ENCODE peak calls at places on chromosomes 5 and 9, in four cellular contexts. One of them, this sample, is unnamed.

GRCh38 chr9:38339087-38339486 is 53.4 kb upstream of the ALDH1B1 start:
- DNase-seq in testis: no peak
- DNase-seq in lower leg skin: no peak
- DNase-seq in transverse colon: no peak
- DNase-seq in this sample: no peak

GRCh38 chr9:133558191-133559126 is 24.0 kb downstream of the ADAMTSL2 start:
- DNase-seq in lower leg skin: no peak
- DNase-seq in transverse colon: no peak
- DNase-seq in testis: no peak
- DNase-seq in this sample: no peak

GRCh38 chr9:16542290-16542689 is 328.2 kb downstream of the BNC2 start:
- DNase-seq in transverse colon: no peak
- DNase-seq in testis: no peak
- DNase-seq in lower leg skin: no peak
- DNase-seq in this sample: no peak

GRCh38 chr9:117224676-117225075 is 190.2 kb downstream of the ASTN2 start:
- DNase-seq in transverse colon: no peak
- DNase-seq in testis: no peak
- DNase-seq in lower leg skin: no peak
- DNase-seq in this sample: no peak

GRCh38 chr9:80664327-80665210 is 1024.8 kb downstream of the TLE1 start:
- DNase-seq in lower leg skin: no peak
- DNase-seq in transverse colon: no peak
- DNase-seq in testis: no peak
- DNase-seq in this sample: no peak

GRCh38 chr9:98995971-98996504 is 52.3 kb downstream of the COL15A1 start:
- DNase-seq in transverse colon: no peak
- DNase-seq in testis: peak
- DNase-seq in lower leg skin: no peak
- DNase-seq in this sample: no peak

GRCh38 chr9:130445268-130445983 is 665 bp downstream of the ASS1 start:
- DNase-seq in lower leg skin: no peak
- DNase-seq in testis: no peak
- DNase-seq in transverse colon: peak
- DNase-seq in this sample: no peak

GRCh38 chr5:172482156-172483020 is 28.1 kb upstream of the SH3PXD2B start:
- DNase-seq in transverse colon: no peak
- DNase-seq in testis: no peak
- DNase-seq in lower leg skin: no peak
- DNase-seq in this sample: no peak

GRCh38 chr5:35862126-35862525 is 5.4 kb downstream of the IL7R start:
- DNase-seq in lower leg skin: no peak
- DNase-seq in transverse colon: no peak
- DNase-seq in testis: no peak
- DNase-seq in this sample: no peak

GRCh38 chr9:93908591-93909241 is 46.4 kb downstream of the BARX1 start:
- DNase-seq in transverse colon: no peak
- DNase-seq in lower leg skin: no peak
- DNase-seq in testis: no peak
- DNase-seq in this sample: no peak

GRCh38 chr5:72494700-72495124 is 12.5 kb downstream of the ZNF366 start:
- DNase-seq in transverse colon: no peak
- DNase-seq in testis: no peak
- DNase-seq in lower leg skin: no peak
- DNase-seq in this sample: no peak

GRCh38 chr9:105880517-105880916 is 186.2 kb downstream of the TMEM38B start:
- DNase-seq in transverse colon: no peak
- DNase-seq in testis: no peak
- DNase-seq in lower leg skin: no peak
- DNase-seq in this sample: no peak

GRCh38 chr5:38468978-38469706 is 87.3 kb downstream of the LIFR start:
- DNase-seq in lower leg skin: peak
- DNase-seq in testis: peak
- DNase-seq in transverse colon: no peak
- DNase-seq in this sample: no peak

GRCh38 chr9:72807765-72808445 is 144.9 kb downstream of the ALDH1A1 start:
- DNase-seq in testis: peak
- DNase-seq in transverse colon: no peak
- DNase-seq in lower leg skin: no peak
- DNase-seq in this sample: no peak

GRCh38 chr5:39547548-39548154 is 122.9 kb upstream of the DAB2 start:
- DNase-seq in lower leg skin: no peak
- DNase-seq in transverse colon: peak
- DNase-seq in testis: peak
- DNase-seq in this sample: no peak

GRCh38 chr5:138515571-138516275 is 27.3 kb downstream of the ETF1 start:
- DNase-seq in transverse colon: no peak
- DNase-seq in lower leg skin: no peak
- DNase-seq in testis: no peak
- DNase-seq in this sample: no peak

GRCh38 chr5:55665065-55665464 is 47.1 kb downstream of the SLC38A9 start:
- DNase-seq in transverse colon: no peak
- DNase-seq in testis: no peak
- DNase-seq in lower leg skin: no peak
- DNase-seq in this sample: no peak

GRCh38 chr5:178489281-178489976 is 100.8 kb downstream of the COL23A1 start:
- DNase-seq in lower leg skin: no peak
- DNase-seq in testis: no peak
- DNase-seq in transverse colon: no peak
- DNase-seq in this sample: no peak

GRCh38 chr9:83940590-83941303 is 19.5 kb upstream of the KIF27 start:
- DNase-seq in testis: no peak
- DNase-seq in transverse colon: no peak
- DNase-seq in lower leg skin: no peak
- DNase-seq in this sample: no peak

GRCh38 chr5:105899726-105900125 is 1771.0 kb downstream of the EFNA5 start:
- DNase-seq in lower leg skin: no peak
- DNase-seq in transverse colon: no peak
- DNase-seq in testis: no peak
- DNase-seq in this sample: no peak

GRCh38 chr5:134240421-134240962 is 14.6 kb upstream of the PPP2CA start:
- DNase-seq in lower leg skin: no peak
- DNase-seq in transverse colon: no peak
- DNase-seq in testis: peak
- DNase-seq in this sample: no peak

GRCh38 chr9:36892279-36892678 is 141.8 kb downstream of the PAX5 start:
- DNase-seq in lower leg skin: no peak
- DNase-seq in testis: no peak
- DNase-seq in transverse colon: no peak
- DNase-seq in this sample: no peak

GRCh38 chr9:78786794-78787193 is 489.9 kb downstream of the PSAT1 start:
- DNase-seq in testis: no peak
- DNase-seq in transverse colon: no peak
- DNase-seq in lower leg skin: no peak
- DNase-seq in this sample: no peak

GRCh38 chr9:14993061-14993800 is 83.0 kb upstream of the FREM1 start:
- DNase-seq in testis: peak
- DNase-seq in transverse colon: peak
- DNase-seq in lower leg skin: peak
- DNase-seq in this sample: no peak

GRCh38 chr5:158928405-158928804 is 171.3 kb downstream of the EBF1 start:
- DNase-seq in lower leg skin: no peak
- DNase-seq in transverse colon: no peak
- DNase-seq in testis: no peak
- DNase-seq in this sample: no peak

GRCh38 chr9:110971705-110972104 is 66.6 kb downstream of the LPAR1 start:
- DNase-seq in transverse colon: no peak
- DNase-seq in lower leg skin: no peak
- DNase-seq in testis: no peak
- DNase-seq in this sample: no peak

GRCh38 chr9:70553718-70554673 is 139.5 kb upstream of the KLF9 start:
- DNase-seq in lower leg skin: no peak
- DNase-seq in transverse colon: no peak
- DNase-seq in testis: no peak
- DNase-seq in this sample: no peak

GRCh38 chr5:177378884-177379883 is 5.0 kb upstream of the SLC34A1 start:
- DNase-seq in lower leg skin: no peak
- DNase-seq in testis: no peak
- DNase-seq in transverse colon: no peak
- DNase-seq in this sample: no peak

GRCh38 chr5:76617675-76618074 is 5.5 kb downstream of the F2RL2 start:
- DNase-seq in transverse colon: no peak
- DNase-seq in testis: no peak
- DNase-seq in lower leg skin: no peak
- DNase-seq in this sample: no peak

GRCh38 chr5:181204561-181205401 is at the start of gene TRIM7:
- DNase-seq in testis: no peak
- DNase-seq in lower leg skin: peak
- DNase-seq in transverse colon: peak
- DNase-seq in this sample: no peak

GRCh38 chr9:97638666-97639065 is 5.0 kb downstream of the NCBP1 start:
- DNase-seq in lower leg skin: no peak
- DNase-seq in testis: no peak
- DNase-seq in transverse colon: no peak
- DNase-seq in this sample: no peak

GRCh38 chr5:14325369-14325768 is 182.2 kb downstream of the TRIO start:
- DNase-seq in lower leg skin: peak
- DNase-seq in testis: no peak
- DNase-seq in transverse colon: no peak
- DNase-seq in this sample: no peak

GRCh38 chr5:124394700-124395099 is 351.7 kb downstream of the ZNF608 start:
- DNase-seq in transverse colon: no peak
- DNase-seq in lower leg skin: no peak
- DNase-seq in testis: no peak
- DNase-seq in this sample: no peak

GRCh38 chr9:35732185-35733108 is at the start of the genes CREB3 and TLN1:
- DNase-seq in transverse colon: peak
- DNase-seq in testis: peak
- DNase-seq in lower leg skin: peak
- DNase-seq in this sample: peak

GRCh38 chr9:35729700-35730485 is 2.1 kb downstream of the TLN1 start:
- DNase-seq in transverse colon: peak
- DNase-seq in testis: peak
- DNase-seq in lower leg skin: no peak
- DNase-seq in this sample: no peak

GRCh38 chr9:35730486-35730854 is 1.5 kb downstream of the TLN1 start:
- DNase-seq in testis: no peak
- DNase-seq in transverse colon: no peak
- DNase-seq in lower leg skin: no peak
- DNase-seq in this sample: no peak

GRCh38 chr9:35733109-35733541 is 659 bp downstream of the CREB3 start:
- DNase-seq in lower leg skin: no peak
- DNase-seq in transverse colon: peak
- DNase-seq in testis: peak
- DNase-seq in this sample: no peak

GRCh38 chr9:35731415-35732184 is 395 bp downstream of the TLN1 start:
- DNase-seq in lower leg skin: peak
- DNase-seq in transverse colon: no peak
- DNase-seq in testis: no peak
- DNase-seq in this sample: no peak
- TF ChIP-seq POLR2A in lower leg skin: no peak
- TF ChIP-seq POLR2A in transverse colon: peak
- TF ChIP-seq POLR2A in testis: no peak
- TF ChIP-seq POLR2A in this sample: no peak

GRCh38 chr9:134606951-134607733 is 34.5 kb upstream of the COL5A1 start:
- DNase-seq in testis: peak
- DNase-seq in transverse colon: no peak
- DNase-seq in lower leg skin: peak
- DNase-seq in this sample: no peak

GRCh38 chr9:134611046-134611445 is 30.6 kb upstream of the COL5A1 start:
- DNase-seq in lower leg skin: no peak
- DNase-seq in testis: no peak
- DNase-seq in transverse colon: no peak
- DNase-seq in this sample: no peak

GRCh38 chr9:134605351-134605968 is 36.1 kb upstream of the COL5A1 start:
- DNase-seq in testis: peak
- DNase-seq in lower leg skin: no peak
- DNase-seq in transverse colon: no peak
- DNase-seq in this sample: peak

GRCh38 chr9:134605969-134606363 is 35.6 kb upstream of the COL5A1 start:
- DNase-seq in transverse colon: no peak
- DNase-seq in lower leg skin: no peak
- DNase-seq in testis: no peak
- DNase-seq in this sample: no peak

DNA sequence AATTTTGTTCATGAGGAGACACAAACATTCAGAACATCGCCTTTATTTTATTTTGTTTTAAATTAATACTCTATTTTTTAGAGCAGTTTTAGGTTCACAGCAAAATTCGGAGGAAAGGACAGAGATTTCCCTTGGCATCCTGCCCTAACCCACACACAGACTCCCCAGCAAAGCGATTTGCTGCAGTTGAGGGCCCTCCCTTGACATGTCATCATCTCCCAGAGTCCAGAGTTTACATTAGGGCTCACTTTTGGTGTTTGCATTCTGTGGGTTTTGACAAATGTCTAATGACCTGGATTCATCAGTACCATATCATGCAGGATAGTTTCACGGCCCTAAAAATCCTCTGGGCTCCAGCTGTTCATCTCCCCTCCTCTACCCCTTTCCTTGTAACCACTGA is 33.6 kb upstream of the COL5A1 start:
- DNase-seq in lower leg skin: no peak
- DNase-seq in transverse colon: no peak
- DNase-seq in testis: no peak
- DNase-seq in this sample: no peak
- TF ChIP-seq POLR2A in lower leg skin: no peak
- TF ChIP-seq POLR2A in transverse colon: no peak
- TF ChIP-seq POLR2A in testis: no peak
- TF ChIP-seq POLR2A in this sample: no peak

GRCh38 chr9:95157491-95158151 is 159.9 kb downstream of the FANCC start:
- DNase-seq in lower leg skin: no peak
- DNase-seq in transverse colon: peak
- DNase-seq in testis: peak
- DNase-seq in this sample: no peak
- TF ChIP-seq POLR2A in lower leg skin: no peak
- TF ChIP-seq POLR2A in transverse colon: no peak
- TF ChIP-seq POLR2A in testis: no peak
- TF ChIP-seq POLR2A in this sample: no peak

DNA sequence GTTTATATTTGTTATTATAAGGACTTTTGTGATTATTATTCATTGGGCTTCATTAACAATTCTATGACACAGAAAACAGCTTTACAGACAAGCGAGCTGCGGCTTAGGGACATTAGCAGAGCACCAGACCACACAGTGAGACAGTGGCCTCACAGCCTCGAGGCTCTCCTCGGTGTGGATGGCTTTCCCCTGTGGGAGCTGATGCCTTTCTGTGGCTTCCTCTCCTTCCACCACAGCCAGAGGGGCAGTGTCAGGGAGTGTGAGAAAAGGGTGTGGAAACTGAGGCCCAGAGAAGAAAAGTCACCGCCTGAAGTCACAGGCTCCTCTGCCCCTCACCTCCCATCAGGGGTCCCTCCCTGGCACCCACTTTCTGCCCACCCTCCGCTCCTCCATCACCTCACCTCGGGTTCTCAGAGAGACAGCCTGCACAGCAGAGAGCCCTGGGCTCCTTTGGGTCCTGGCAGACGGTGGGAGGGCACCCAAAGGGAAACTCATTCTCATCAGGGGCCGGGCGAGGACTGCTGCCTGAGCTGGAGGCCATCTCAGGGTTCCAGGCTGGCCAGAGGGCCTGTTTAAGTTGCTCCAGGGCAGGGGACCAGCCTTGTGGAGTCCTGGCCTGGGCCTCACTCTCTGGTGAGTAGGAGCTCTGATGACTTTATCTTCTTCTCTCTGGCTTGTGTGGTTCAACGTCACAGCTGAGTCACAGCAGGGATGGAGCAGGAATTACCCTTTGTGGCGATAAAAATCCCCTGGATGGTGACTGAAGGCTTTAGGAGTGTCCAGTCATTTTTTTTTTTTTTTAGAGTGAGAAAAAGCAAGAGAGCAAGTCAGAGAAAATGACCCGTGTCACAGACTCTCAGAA is 830 bp downstream of the TRAF1 start:
- DNase-seq in lower leg skin: no peak
- DNase-seq in transverse colon: no peak
- DNase-seq in testis: no peak
- DNase-seq in this sample: no peak
- TF ChIP-seq POLR2A in lower leg skin: no peak
- TF ChIP-seq POLR2A in transverse colon: no peak
- TF ChIP-seq POLR2A in testis: no peak
- TF ChIP-seq POLR2A in this sample: no peak